ENCODE peak calls at places on chromosomes 6 and 20, in six cellular contexts. R, P, B, Z, U and Q are unnamed samples. For H3K36me3, the result is how much of the 10 kb centered on the place peaks cover.

GRCh38 chr6:170388113-170388512 is 81.6 kb downstream of the FAM120B start:
- DNase-seq in Z (no peak), B (no peak), U (no peak), R (peak), P (no peak), Q (no peak)

GRCh38 chr6:70124882-70125535 is 177.9 kb downstream of the COL9A1 start:
- DNase-seq in Z (no peak), B (no peak), R (no peak), U (no peak), P (no peak), Q (no peak)

GRCh38 chr20:11965602-11966001 is 47.9 kb downstream of the BTBD3 start:
- DNase-seq in Z (no peak), R (no peak), B (no peak), U (no peak), P (no peak), Q (no peak)

GRCh38 chr20:60123096-60123495 is 164.9 kb downstream of the CDH26 start:
- DNase-seq in U (no peak), R (no peak), Z (no peak), P (no peak), B (no peak), Q (no peak)

GRCh38 chr20:38337561-38338140 is 8.6 kb upstream of the LBP start:
- DNase-seq in P (no peak), Z (no peak), B (no peak), R (no peak), U (peak), Q (no peak)

GRCh38 chr6:43904311-43905123 is 134.5 kb downstream of the VEGFA start:
- DNase-seq in B (no peak), R (no peak), P (no peak), Z (no peak), U (no peak), Q (no peak)

GRCh38 chr6:144886682-144887081 is 601.5 kb downstream of the UTRN start:
- DNase-seq in Z (no peak), P (no peak), R (no peak), B (no peak), U (peak), Q (no peak)

GRCh38 chr20:53163486-53163885 is 191.3 kb downstream of the TSHZ2 start:
- DNase-seq in Z (no peak), U (no peak), R (peak), B (no peak), P (no peak), Q (no peak)

GRCh38 chr6:47524136-47524840 is 46.7 kb downstream of the CD2AP start:
- DNase-seq in U (no peak), R (peak), Z (no peak), P (no peak), B (no peak), Q (no peak)

GRCh38 chr6:113762611-113763010 is 94.5 kb upstream of the MARCKS start:
- DNase-seq in Z (no peak), U (no peak), R (no peak), B (no peak), P (no peak), Q (no peak)

DNA sequence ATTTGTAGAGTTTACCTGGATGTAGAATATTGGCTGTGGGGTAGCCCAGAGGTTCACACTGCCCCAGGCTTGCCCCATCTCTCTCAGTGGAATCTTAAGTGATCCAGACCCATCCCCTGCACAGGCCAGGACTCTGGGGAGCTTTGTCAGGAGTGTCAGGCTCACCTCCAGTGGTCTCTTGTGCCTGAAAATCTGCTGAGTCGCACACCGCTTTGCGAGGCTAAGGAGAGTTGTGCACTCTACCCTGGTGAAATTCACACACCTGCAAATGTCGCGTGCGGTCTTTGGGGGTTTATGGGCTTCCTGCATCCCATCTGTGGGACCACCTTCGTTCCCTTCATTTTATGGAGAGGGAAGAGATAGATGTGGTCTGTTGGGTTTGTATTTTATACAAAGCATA is 63.6 kb upstream of the KIF25 start:
- DNase-seq in B (no peak), R (no peak), Z (peak), U (peak), P (no peak), Q (no peak)
- H3K36me3 ChIP-seq in B (under half), R (under half), Z (under half), U (under half), P (under half), Q (under half)

GRCh38 chr6:15582499-15582898 is 80.3 kb downstream of the DTNBP1 start:
- DNase-seq in U (no peak), Z (no peak), B (no peak), R (no peak), P (no peak), Q (no peak)

GRCh38 chr6:15577106-15577505 is 85.7 kb downstream of the DTNBP1 start:
- DNase-seq in P (no peak), U (no peak), Z (no peak), B (no peak), R (no peak), Q (no peak)

GRCh38 chr6:15575357-15576037 is 87.3 kb downstream of the DTNBP1 start:
- DNase-seq in U (no peak), Z (no peak), R (no peak), P (no peak), B (no peak), Q (no peak)

GRCh38 chr6:15577550-15578171 is 85.2 kb downstream of the DTNBP1 start:
- DNase-seq in U (no peak), Z (no peak), R (no peak), P (no peak), B (no peak), Q (no peak)

GRCh38 chr6:15578716-15579391 is 84.0 kb downstream of the DTNBP1 start:
- DNase-seq in P (no peak), U (no peak), B (no peak), Z (no peak), R (no peak), Q (no peak)
- H3K36me3 ChIP-seq in P (under half), U (under half), B (under half), Z (under half), R (under half), Q (under half)

DNA sequence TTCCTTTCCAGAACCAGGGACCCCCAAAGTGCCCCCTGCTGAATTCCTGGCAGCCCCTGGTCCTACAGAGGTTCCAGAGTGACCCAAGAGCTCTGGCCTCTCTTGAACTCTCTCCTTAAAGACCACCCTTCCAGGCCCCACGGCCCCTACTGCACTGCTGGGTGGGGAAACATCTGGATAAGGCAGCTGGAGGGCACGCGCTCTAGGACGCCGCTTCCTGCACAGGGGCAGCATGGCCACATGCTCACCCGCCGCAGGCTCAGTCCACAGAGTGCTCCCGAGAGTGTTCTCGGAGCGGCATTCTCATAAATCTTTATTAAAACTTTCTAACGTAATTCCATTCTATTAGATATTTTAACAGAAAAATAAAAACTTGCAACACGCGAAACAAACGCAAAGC is 37.0 kb downstream of the RRBP1 start:
- DNase-seq in Z (peak), R (no peak), P (no peak), U (no peak), B (peak), Q (no peak)
- H3K36me3 ChIP-seq in Z (half or more), R (under half), P (under half), U (under half), B (under half), Q (under half)

DNA sequence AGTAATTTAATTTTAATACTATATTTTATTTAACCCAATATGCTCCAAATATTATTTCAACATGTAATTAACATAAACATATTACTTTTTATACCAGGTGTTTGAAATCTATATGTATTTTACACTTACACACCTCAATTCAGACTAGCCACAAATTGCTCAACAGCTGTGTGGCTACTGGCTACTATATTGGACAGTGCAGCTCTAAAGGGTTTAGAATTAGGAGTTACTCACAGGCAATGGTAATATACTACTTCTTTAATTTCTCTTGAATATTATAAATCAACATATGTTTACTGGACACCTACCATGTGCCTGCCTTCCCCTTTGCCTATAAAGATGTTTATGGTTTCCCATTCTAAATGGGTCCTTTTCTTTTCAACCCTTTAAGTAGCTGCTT is 2.3 kb downstream of the MTRF1L start:
- DNase-seq in U (no peak), R (no peak), B (no peak), P (no peak), Z (no peak), Q (no peak)
- H3K36me3 ChIP-seq in U (under half), R (under half), B (under half), P (under half), Z (under half), Q (under half)

GRCh38 chr6:161951139-161951538 is 677.3 kb upstream of the AGPAT4 start:
- DNase-seq in Z (no peak), R (no peak), P (no peak), U (no peak), B (no peak), Q (no peak)
- H3K36me3 ChIP-seq in Z (under half), R (under half), P (under half), U (under half), B (under half), Q (under half)

DNA sequence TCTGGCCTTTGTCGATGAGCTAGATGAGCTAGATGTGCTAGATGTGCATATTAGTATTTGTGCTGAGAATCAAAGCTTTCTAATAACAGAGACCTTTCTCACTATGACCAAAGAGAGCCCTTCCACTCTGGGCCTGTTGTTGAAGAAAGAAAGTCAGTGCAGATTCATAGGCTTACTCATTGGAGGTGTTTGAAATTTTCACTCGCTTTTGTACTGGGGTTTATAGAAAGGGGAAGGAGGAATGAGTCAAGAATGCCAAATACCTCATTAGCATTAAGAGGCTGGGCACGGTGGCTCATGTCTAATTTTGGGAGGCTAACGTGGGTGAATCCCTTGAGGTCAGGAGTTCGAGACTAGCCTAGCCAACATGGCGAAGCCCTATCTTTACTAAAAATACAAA is 70.5 kb upstream of the LTV1 start:
- DNase-seq in Z (no peak), U (no peak), R (no peak), P (no peak), B (no peak), Q (no peak)
- H3K36me3 ChIP-seq in Z (under half), U (under half), R (under half), P (under half), B (under half), Q (under half)

GRCh38 chr6:100130630-100131029 is 136.6 kb upstream of the MCHR2 start:
- DNase-seq in B (no peak), P (no peak), Z (no peak), R (no peak), U (no peak), Q (no peak)
- H3K36me3 ChIP-seq in B (under half), P (under half), Z (under half), R (under half), U (under half), Q (under half)